ENCODE peak calls at places on chromosome 13, in seven cellular contexts. H is GM12865, K is psoas muscle, G is uterus, P is upper lobe of left lung, L is AG10803, A is bronchial epithelial cell. M is an unnamed sample.
A peak's percentile ranks its signal among the peaks of the same experiment; 100 is the strongest.

GRCh38 chr13:104740616-104741222 is 1674.5 kb upstream of the SLC10A2 start:
- DNase-seq in H (no peak), P (no peak), K (no peak), L (no peak), G (peak; percentile 27), A (no peak), M (no peak)

GRCh38 chr13:91305652-91306051 is 41.8 kb upstream of the MIR17HG start:
- DNase-seq in A (no peak), K (no peak), L (no peak), H (no peak), G (no peak), P (no peak), M (no peak)

GRCh38 chr13:80477641-80478443 is 136.9 kb upstream of the SPRY2 start:
- DNase-seq in P (no peak), G (no peak), H (no peak), K (no peak), A (peak; percentile 93), L (no peak), M (no peak)

GRCh38 chr13:98517576-98518310 is 59.2 kb downstream of the STK24 start:
- DNase-seq in A (no peak), P (no peak), G (no peak), L (no peak), K (no peak), H (peak; percentile 73), M (no peak)

GRCh38 chr13:114108141-114108761 is 24.2 kb downstream of the RASA3 start:
- DNase-seq in H (no peak), G (peak; percentile 13), L (no peak), A (no peak), K (peak; percentile 46), P (no peak), M (no peak)

GRCh38 chr13:79380943-79381445 is 25.1 kb downstream of the RBM26 start:
- DNase-seq in A (no peak), P (no peak), G (no peak), L (no peak), K (no peak), H (no peak), M (no peak)

GRCh38 chr13:94712812-94713555 is 639 bp upstream of the SOX21 start:
- DNase-seq in A (no peak), L (peak; percentile 59), K (no peak), H (peak; percentile 20), G (no peak), P (peak; percentile 86), M (no peak)

GRCh38 chr13:35600137-35600536 is 123.6 kb upstream of the MAB21L1 start:
- DNase-seq in K (no peak), H (no peak), L (peak; percentile 76), A (peak; percentile 19), G (no peak), P (no peak), M (no peak)

GRCh38 chr13:113182046-113182445 is 23.6 kb downstream of the PROZ start:
- DNase-seq in H (no peak), L (no peak), P (no peak), A (no peak), K (no peak), G (no peak), M (no peak)

GRCh38 chr13:90414691-90415596 is 932.5 kb upstream of the MIR17HG start:
- DNase-seq in A (peak; percentile 78), G (no peak), H (no peak), K (no peak), L (peak; percentile 55), P (no peak), M (no peak)

GRCh38 chr13:24185591-24186232 is 25.2 kb downstream of the SPATA13 start:
- DNase-seq in H (no peak), K (no peak), G (no peak), L (peak; percentile 75), A (no peak), P (no peak), M (no peak)

GRCh38 chr13:96053003-96053703 is at the start of gene UGGT2:
- DNase-seq in K (peak; percentile 98), P (peak; percentile 99), L (peak; percentile 94), G (peak; percentile 95), A (peak; percentile 85), H (peak; percentile 96), M (peak; percentile 74)

GRCh38 chr13:51834581-51835158 is 10.3 kb downstream of the TMEM272 start:
- DNase-seq in P (no peak), G (no peak), H (no peak), A (no peak), K (no peak), L (no peak), M (no peak)

GRCh38 chr13:51833980-51834379 is 11.0 kb downstream of the TMEM272 start:
- DNase-seq in G (no peak), K (no peak), L (no peak), P (no peak), A (no peak), H (no peak), M (no peak)

GRCh38 chr13:51831519-51831918 is 13.5 kb downstream of the TMEM272 start:
- DNase-seq in P (no peak), A (no peak), K (no peak), L (no peak), G (no peak), H (no peak), M (no peak)

GRCh38 chr13:51829236-51829899 is 15.6 kb downstream of the TMEM272 start:
- DNase-seq in L (no peak), H (no peak), G (no peak), A (no peak), P (no peak), K (no peak), M (no peak)

DNA sequence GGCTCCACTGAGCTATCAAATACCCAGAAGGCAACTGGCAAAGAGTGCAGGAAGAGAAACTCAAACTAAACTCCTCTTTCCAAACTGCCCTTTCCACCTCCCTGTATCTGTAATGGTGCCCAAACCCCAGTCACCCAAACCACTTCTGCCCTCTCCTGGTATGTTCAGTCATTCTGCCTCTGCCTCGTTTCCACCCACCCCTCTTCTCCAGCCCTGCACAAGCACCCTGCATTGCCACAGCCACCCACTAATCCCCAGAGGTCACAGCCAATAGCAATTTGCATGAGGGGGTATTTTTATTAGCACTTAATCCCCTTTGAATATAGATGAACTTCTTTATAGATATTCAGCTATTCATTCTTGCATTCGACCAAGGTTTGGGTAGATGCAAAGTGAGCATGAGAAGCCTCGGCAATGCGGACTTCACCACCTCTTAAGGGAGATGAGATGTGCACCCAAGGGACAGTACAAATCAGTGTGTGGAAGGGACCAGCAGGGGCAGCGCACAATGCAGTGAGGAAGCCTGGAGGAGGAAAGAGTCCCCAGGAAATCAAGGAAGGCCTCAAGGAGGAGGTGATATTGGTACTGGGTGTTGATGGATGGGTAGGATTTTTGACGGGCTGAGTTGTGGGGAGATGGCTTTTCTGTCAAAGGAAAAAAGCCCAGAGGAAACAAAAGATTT is 12.4 kb downstream of the TMEM272 start:
- DNase-seq in G (no peak), H (peak; percentile 55), L (peak; percentile 35), P (no peak), A (no peak), K (no peak), M (no peak)
- TF ChIP-seq CTCF in G (no peak), H (peak; percentile 38), L (peak; percentile 51), P (peak; percentile 28), A (peak; percentile 35), K (peak; percentile 42), M (peak; percentile 44)

DNA sequence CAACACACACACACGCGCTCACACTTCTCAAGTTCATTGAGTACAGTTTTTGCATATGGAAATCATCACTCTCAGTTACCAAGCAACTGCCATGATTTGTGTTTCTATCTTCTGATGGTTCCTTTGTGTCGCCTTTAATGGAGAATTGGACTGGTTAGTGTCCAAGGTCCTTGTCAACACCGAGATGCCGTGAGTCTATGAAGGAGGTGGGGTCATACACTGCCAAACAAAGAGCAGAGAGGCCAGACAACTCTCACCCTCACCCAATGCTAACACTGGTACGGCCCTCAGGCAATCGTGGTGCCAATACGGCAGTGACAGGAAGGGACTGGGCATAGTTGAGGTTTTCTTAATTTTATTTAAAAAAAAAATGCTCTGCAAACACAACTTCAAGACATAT is 9.6 kb upstream of the SERP2 start:
- DNase-seq in G (no peak), H (no peak), A (no peak), P (no peak), L (no peak), K (no peak), M (no peak)
- H3K4me3 ChIP-seq in G (no peak overlapping the region), H (no peak overlapping the region), A (no peak overlapping the region), P (no peak overlapping the region), L (no peak overlapping the region), K (no peak overlapping the region), M (no peak overlapping the region)

DNA sequence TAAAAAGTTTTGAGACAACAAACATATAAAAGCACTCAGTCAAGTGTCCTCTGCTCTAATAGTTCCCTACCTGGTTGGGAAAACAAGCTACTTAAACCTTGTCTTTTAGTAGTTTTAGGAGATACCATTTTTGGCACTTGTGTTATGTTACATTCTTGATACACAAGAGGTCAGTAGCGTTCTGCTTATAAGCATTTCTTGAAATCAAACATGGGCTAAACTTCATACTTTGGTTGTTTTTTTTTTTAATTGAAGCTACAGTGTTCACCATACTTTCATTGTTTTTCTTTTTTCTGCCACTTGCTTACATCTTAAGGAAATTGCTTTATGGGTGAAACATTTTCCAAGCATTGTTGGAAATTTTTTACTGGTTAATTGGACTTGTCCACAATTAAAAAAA is 12.9 kb downstream of the NHLRC3 start:
- DNase-seq in G (no peak), A (peak; percentile 41), P (no peak), L (peak; percentile 55), K (no peak), H (peak; percentile 34), M (no peak)
- TF ChIP-seq CTCF in G (peak; percentile 23), A (peak; percentile 26), P (no peak), L (peak; percentile 56), K (peak; percentile 43), H (peak; percentile 23), M (peak; percentile 61)

GRCh38 chr13:33227927-33228644 is 57.5 kb downstream of the STARD13 start:
- DNase-seq in H (no peak), G (no peak), A (no peak), L (no peak), K (no peak), P (no peak), M (peak; percentile 97)
- H3K4me3 ChIP-seq in H (no peak overlapping the region), G (no peak overlapping the region), A (no peak overlapping the region), L (no peak overlapping the region), K (no peak overlapping the region), P (no peak overlapping the region), M (peak overlapping the region; percentile 20)